ENCODE peak calls at places on chromosome 19, in eight cellular contexts. L is brain microvascular endothelial cell; Q is GM23248; G is CD4-positive, alpha-beta T cell; B is lower lobe of right lung; U is heart right ventricle; M is OCI-LY7; E is H9. I is an unnamed sample.

GRCh38 chr19:53982611-53983010 is 8.8 kb upstream of the CACNG6 start:
- DNase-seq in L (no peak), Q (peak; percentile 46), G (no peak), B (peak; percentile 55), U (peak; percentile 53), M (no peak), E (peak; percentile 36), I (no peak)

GRCh38 chr19:57802269-57802668 is 12.4 kb downstream of the ZNF552 start:
- DNase-seq in L (no peak), Q (no peak), G (no peak), B (no peak), U (no peak), M (peak; percentile 33), E (peak; percentile 61), I (no peak)

GRCh38 chr19:58262922-58263296 is 15.8 kb upstream of the ZNF8 start:
- DNase-seq in L (no peak), Q (no peak), G (no peak), B (no peak), U (no peak), M (no peak), E (no peak), I (no peak)

GRCh38 chr19:39823693-39824092 is 10.3 kb downstream of the DYRK1B start:
- DNase-seq in L (no peak), Q (peak; percentile 18), G (no peak), B (no peak), U (no peak), M (no peak), E (no peak), I (no peak)

GRCh38 chr19:47897857-47898256 is 11.7 kb upstream of the SULT2A1 start:
- DNase-seq in L (no peak), Q (no peak), G (no peak), B (no peak), U (no peak), M (no peak), E (no peak), I (no peak)

GRCh38 chr19:41521860-41522555 is 54.0 kb upstream of the CEACAM21 start:
- DNase-seq in L (no peak), Q (peak; percentile 10), G (no peak), B (peak; percentile 58), U (no peak), M (no peak), E (no peak), I (no peak)

GRCh38 chr19:5085566-5085965 is 116.7 kb downstream of the KDM4B start:
- DNase-seq in L (no peak), Q (no peak), G (no peak), B (no peak), U (no peak), M (no peak), E (no peak), I (no peak)

GRCh38 chr19:46625731-46626130 is 842 bp upstream of the PTGIR start:
- DNase-seq in L (no peak), Q (no peak), G (no peak), B (no peak), U (no peak), M (no peak), E (no peak), I (no peak)

GRCh38 chr19:16828990-16829821 is at the start of gene SIN3B:
- DNase-seq in L (peak; percentile 71), Q (peak; percentile 93), G (peak; percentile 84), B (peak; percentile 86), U (peak; percentile 82), M (peak; percentile 92), E (peak; percentile 90), I (peak; percentile 42)

GRCh38 chr19:43652546-43652874 is 12.9 kb upstream of the CADM4 start:
- DNase-seq in L (no peak), Q (no peak), G (no peak), B (no peak), U (no peak), M (no peak), E (no peak), I (no peak)

GRCh38 chr19:13064092-13064489 is 38.6 kb downstream of the LYL1 start:
- DNase-seq in L (no peak), Q (no peak), G (no peak), B (no peak), U (no peak), M (no peak), E (no peak), I (no peak)

GRCh38 chr19:42143341-42144234 is 11.3 kb upstream of the POU2F2 start:
- DNase-seq in L (no peak), Q (peak; percentile 60), G (no peak), B (no peak), U (no peak), M (no peak), E (peak; percentile 73), I (no peak)

GRCh38 chr19:56562766-56563165 is 4.5 kb upstream of the ZNF470 start:
- DNase-seq in L (no peak), Q (no peak), G (no peak), B (no peak), U (no peak), M (no peak), E (no peak), I (no peak)

GRCh38 chr19:56567274-56568120 is at the start of gene ZNF470:
- DNase-seq in L (peak; percentile 92), Q (peak; percentile 98), G (peak; percentile 75), B (peak; percentile 96), U (peak; percentile 96), M (peak; percentile 80), E (peak; percentile 93), I (peak; percentile 90)

DNA sequence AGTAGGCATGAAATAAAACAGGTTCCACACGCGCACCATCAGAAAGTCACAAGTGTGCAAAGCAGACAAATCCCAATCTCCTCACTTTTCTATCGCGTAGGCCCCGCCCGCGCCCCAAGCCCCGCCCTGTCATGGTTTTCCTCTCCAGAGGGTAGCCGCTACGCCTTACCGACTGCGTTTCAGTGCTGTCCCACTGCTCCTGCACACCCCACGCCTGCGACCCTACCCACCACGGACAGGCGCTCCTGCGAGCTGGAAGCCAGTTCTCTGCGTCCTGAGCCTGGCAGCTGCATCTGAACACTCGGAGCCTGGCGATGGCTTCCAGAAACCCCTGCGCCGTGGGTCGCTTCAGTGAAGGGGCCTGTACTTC is 379 bp upstream of the ZNF470 start:
- DNase-seq in L (peak; percentile 43), Q (peak; percentile 63), G (peak; percentile 3), B (peak; percentile 68), U (peak; percentile 54), M (no peak), E (peak; percentile 49), I (peak; percentile 45)
- H3K27ac ChIP-seq in L (peak overlapping the region; percentile 34), Q (peak overlapping the region; percentile 54), G (peak overlapping the region; percentile 61), B (peak overlapping the region; percentile 84), U (peak overlapping the region; percentile 94), M (no peak overlapping the region), E (no peak overlapping the region), I (peak overlapping the region; percentile 68)

DNA sequence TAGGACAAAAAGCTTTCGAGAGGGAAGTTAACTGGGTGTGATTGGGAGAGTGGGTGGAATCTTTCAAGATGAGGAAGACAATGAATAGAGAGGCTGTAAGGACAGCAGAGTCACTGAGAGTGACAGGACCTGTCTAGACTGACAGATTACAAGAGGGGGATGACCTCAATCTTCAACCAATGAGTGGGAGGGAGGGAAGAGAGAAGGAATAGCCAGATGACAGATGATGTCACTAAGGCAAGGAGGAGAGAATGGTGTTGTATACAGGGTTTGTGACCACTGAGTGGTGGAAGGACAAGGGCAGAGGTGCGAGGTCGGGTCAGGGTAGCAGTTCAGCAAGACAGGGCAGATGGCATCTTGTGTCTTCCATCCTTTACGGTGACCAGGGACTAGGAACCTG is 5.8 kb upstream of the ILF3 start:
- DNase-seq in L (no peak), Q (no peak), G (no peak), B (no peak), U (no peak), M (no peak), E (no peak), I (no peak)
- H3K27ac ChIP-seq in L (no peak overlapping the region), Q (no peak overlapping the region), G (no peak overlapping the region), B (no peak overlapping the region), U (no peak overlapping the region), M (no peak overlapping the region), E (no peak overlapping the region), I (no peak overlapping the region)

GRCh38 chr19:10473192-10473591 is 30.0 kb downstream of the KEAP1 start:
- DNase-seq in L (no peak), Q (no peak), G (no peak), B (no peak), U (no peak), M (no peak), E (no peak), I (no peak)

GRCh38 chr19:10478903-10479384 is 24.2 kb downstream of the KEAP1 start:
- DNase-seq in L (peak; percentile 93), Q (peak; percentile 93), G (peak; percentile 79), B (peak; percentile 91), U (peak; percentile 94), M (peak; percentile 41), E (peak; percentile 97), I (peak; percentile 85)

GRCh38 chr19:10474962-10475451 is 28.1 kb downstream of the KEAP1 start:
- DNase-seq in L (no peak), Q (no peak), G (no peak), B (no peak), U (no peak), M (no peak), E (no peak), I (no peak)

DNA sequence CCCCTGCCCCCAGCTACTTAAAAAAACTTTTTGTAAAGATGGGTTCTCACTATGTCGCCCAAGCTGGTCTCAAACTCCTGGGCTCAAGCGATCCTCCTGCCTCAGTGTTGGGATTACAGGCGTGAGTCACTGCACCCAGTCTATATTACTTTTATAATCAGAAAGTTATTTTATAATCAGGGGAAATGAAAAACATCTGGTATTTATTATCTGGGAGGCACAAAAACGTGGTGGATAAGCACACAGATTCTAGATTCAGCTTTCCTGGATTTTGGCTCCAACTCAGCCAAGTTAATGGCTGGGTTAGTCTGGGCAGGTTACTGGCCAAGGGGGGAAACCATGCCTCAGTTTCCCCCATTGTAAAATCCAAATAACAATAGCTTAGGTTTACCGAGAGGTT is 24.7 kb downstream of the KEAP1 start:
- DNase-seq in L (no peak), Q (peak; percentile 41), G (no peak), B (no peak), U (no peak), M (no peak), E (no peak), I (no peak)
- H3K27ac ChIP-seq in L (no peak overlapping the region), Q (no peak overlapping the region), G (no peak overlapping the region), B (no peak overlapping the region), U (no peak overlapping the region), M (no peak overlapping the region), E (no peak overlapping the region), I (no peak overlapping the region)

GRCh38 chr19:49114630-49115363 is 627 bp downstream of the LIN7B start:
- DNase-seq in L (peak; percentile 23), Q (peak; percentile 72), G (no peak), B (peak; percentile 77), U (peak; percentile 76), M (peak; percentile 25), E (peak; percentile 83), I (peak; percentile 79)

GRCh38 chr19:49113762-49114629 is at the start of gene LIN7B:
- DNase-seq in L (peak; percentile 17), Q (peak; percentile 89), G (peak; percentile 55), B (peak; percentile 71), U (peak; percentile 65), M (peak; percentile 83), E (peak; percentile 72), I (peak; percentile 52)

GRCh38 chr19:49117677-49118564 is 1.0 kb downstream of the C19orf73 start:
- DNase-seq in L (no peak), Q (no peak), G (no peak), B (no peak), U (peak; percentile 46), M (peak; percentile 15), E (no peak), I (no peak)

GRCh38 chr19:49118565-49119410 is at the start of gene C19orf73:
- DNase-seq in L (peak; percentile 81), Q (peak; percentile 98), G (peak; percentile 95), B (peak; percentile 95), U (peak; percentile 94), M (peak; percentile 95), E (peak; percentile 90), I (peak; percentile 96)

GRCh38 chr19:49116544-49116943 is 2.4 kb downstream of the LIN7B start:
- DNase-seq in L (no peak), Q (no peak), G (no peak), B (peak; percentile 85), U (no peak), M (no peak), E (no peak), I (no peak)
- H3K27ac ChIP-seq in L (no peak overlapping the region), Q (no peak overlapping the region), G (no peak overlapping the region), B (no peak overlapping the region), U (no peak overlapping the region), M (no peak overlapping the region), E (no peak overlapping the region), I (no peak overlapping the region)